ENCODE peak calls at places on chromosome 15, in four cellular contexts. L, A, G and D are unnamed samples.

GRCh38 chr15:80309769-80310384 is 57.9 kb upstream of the CTXND1 start:
- DNase-seq in L (no peak), A (no peak), G (peak; percentile 35), D (no peak)

GRCh38 chr15:90143176-90143655 is 40.9 kb upstream of the IDH2 start:
- DNase-seq in L (peak; percentile 83), A (peak; percentile 86), G (peak; percentile 84), D (peak; percentile 54)

GRCh38 chr15:100114100-100114499 is 227.7 kb downstream of the ADAMTS17 start:
- DNase-seq in L (no peak), A (no peak), G (no peak), D (no peak)

GRCh38 chr15:81091889-81092558 is 42.0 kb upstream of the CFAP161 start:
- DNase-seq in L (no peak), A (no peak), G (peak; percentile 6), D (no peak)

GRCh38 chr15:74302821-74303359 is 64.6 kb downstream of the CYP11A1 start:
- DNase-seq in L (no peak), A (peak; percentile 38), G (peak; percentile 77), D (peak; percentile 37)

GRCh38 chr15:48722764-48723661 is 77.5 kb upstream of the FBN1 start:
- DNase-seq in L (no peak), A (no peak), G (no peak), D (no peak)

GRCh38 chr15:60423540-60423939 is 25.8 kb upstream of the ANXA2 start:
- DNase-seq in L (no peak), A (no peak), G (peak; percentile 31), D (no peak)

GRCh38 chr15:26260517-26261133 is 397.5 kb upstream of the ATP10A start:
- DNase-seq in L (no peak), A (no peak), G (peak; percentile 47), D (no peak)

GRCh38 chr15:66840615-66841014 is 138.6 kb downstream of the SMAD6 start:
- DNase-seq in L (no peak), A (no peak), G (no peak), D (no peak)

GRCh38 chr15:66836476-66837030 is 134.5 kb downstream of the SMAD6 start:
- DNase-seq in L (no peak), A (no peak), G (no peak), D (no peak)

GRCh38 chr15:66839511-66840112 is 137.6 kb downstream of the SMAD6 start:
- DNase-seq in L (no peak), A (no peak), G (no peak), D (no peak)

GRCh38 chr15:66838202-66838601 is 136.2 kb downstream of the SMAD6 start:
- DNase-seq in L (no peak), A (no peak), G (no peak), D (no peak)

DNA sequence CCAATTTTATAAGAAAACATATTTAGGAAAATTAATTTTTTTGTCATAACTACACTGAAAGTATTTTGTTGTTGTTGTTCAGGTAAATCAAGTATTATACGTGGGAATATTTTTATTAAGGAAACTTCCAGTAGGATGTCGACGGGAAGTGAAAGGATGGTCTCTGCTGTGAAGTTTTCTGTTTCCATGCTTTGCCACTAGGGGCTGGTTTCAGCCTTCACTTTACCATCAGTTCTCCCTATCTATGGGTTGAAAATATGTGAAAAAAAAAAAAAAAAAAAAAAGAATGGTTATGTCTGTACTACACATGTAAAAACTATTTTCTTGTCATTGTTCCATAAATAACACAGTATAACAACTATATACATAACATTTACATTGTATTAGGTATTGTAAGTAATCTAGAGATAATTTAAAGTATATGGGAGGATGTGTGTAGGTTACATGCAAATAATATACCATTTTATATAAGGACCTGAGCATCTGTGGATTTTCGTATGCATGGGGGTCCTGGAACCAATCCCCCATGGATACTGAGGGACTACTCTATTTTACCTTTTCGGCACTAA is 136.7 kb downstream of the SMAD6 start:
- DNase-seq in L (no peak), A (no peak), G (no peak), D (no peak)
- TF ChIP-seq CTCF in L (peak; percentile 31), A (peak; percentile 43), G (peak; percentile 63), D (no peak)

GRCh38 chr15:85414495-85414894 is 34.1 kb downstream of the AKAP13 start:
- DNase-seq in L (no peak), A (no peak), G (no peak), D (no peak)
- TF ChIP-seq CTCF in L (no peak), A (no peak), G (no peak), D (no peak)

GRCh38 chr15:70427120-70427519 is 329.4 kb upstream of the TLE3 start:
- DNase-seq in L (no peak), A (no peak), G (no peak), D (no peak)
- TF ChIP-seq CTCF in L (no peak), A (no peak), G (no peak), D (no peak)

GRCh38 chr15:69904296-69904560 is 193.5 kb downstream of the TLE3 start:
- DNase-seq in L (no peak), A (no peak), G (peak; percentile 40), D (no peak)

GRCh38 chr15:69908060-69908459 is 189.7 kb downstream of the TLE3 start:
- DNase-seq in L (no peak), A (no peak), G (no peak), D (no peak)

GRCh38 chr15:69902414-69903062 is 195.2 kb downstream of the TLE3 start:
- DNase-seq in L (no peak), A (no peak), G (no peak), D (no peak)

GRCh38 chr15:69906256-69907185 is 191.2 kb downstream of the TLE3 start:
- DNase-seq in L (no peak), A (no peak), G (no peak), D (no peak)

GRCh38 chr15:69903476-69904295 is 194.0 kb downstream of the TLE3 start:
- DNase-seq in L (no peak), A (no peak), G (no peak), D (no peak)
- TF ChIP-seq CTCF in L (no peak), A (no peak), G (no peak), D (no peak)

GRCh38 chr15:86079491-86080266 is at the start of gene AGBL1:
- DNase-seq in L (no peak), A (peak; percentile 64), G (peak; percentile 22), D (no peak)
- TF ChIP-seq CTCF in L (no peak), A (no peak), G (no peak), D (no peak)

GRCh38 chr15:76185716-76186115 is 125.6 kb downstream of the ETFA start:
- DNase-seq in L (no peak), A (no peak), G (peak; percentile 39), D (no peak)
- TF ChIP-seq CTCF in L (peak; percentile 59), A (peak; percentile 51), G (peak; percentile 51), D (no peak)

GRCh38 chr15:76034111-76034510 is 21.9 kb upstream of the NRG4 start:
- DNase-seq in L (no peak), A (no peak), G (no peak), D (no peak)

GRCh38 chr15:76038512-76038911 is 21.3 kb upstream of the TMEM266 start:
- DNase-seq in L (no peak), A (no peak), G (no peak), D (no peak)

GRCh38 chr15:76032046-76032445 is 19.8 kb upstream of the NRG4 start:
- DNase-seq in L (no peak), A (no peak), G (no peak), D (no peak)

GRCh38 chr15:76033438-76033837 is 21.2 kb upstream of the NRG4 start:
- DNase-seq in L (no peak), A (no peak), G (no peak), D (no peak)

GRCh38 chr15:76035593-76035992 is 23.4 kb upstream of the NRG4 start:
- DNase-seq in L (no peak), A (no peak), G (no peak), D (no peak)
- TF ChIP-seq CTCF in L (no peak), A (no peak), G (no peak), D (no peak)